ENCODE peak calls at places on chromosomes 7 and 10, in eight cellular contexts. One of them, this sample, is unnamed.

GRCh38 chr10:124917168-124917938 is 24.6 kb upstream of the ZRANB1 start:
- DNase-seq in spleen: peak
- DNase-seq in ovary: peak
- DNase-seq in HCT116: no peak
- DNase-seq in sigmoid colon: peak
- DNase-seq in A549: peak
- DNase-seq in prostate gland: peak
- DNase-seq in HepG2: peak
- DNase-seq in this sample: peak

GRCh38 chr7:43234968-43235367 is 122.5 kb downstream of the HECW1 start:
- DNase-seq in spleen: no peak
- DNase-seq in ovary: no peak
- DNase-seq in HCT116: no peak
- DNase-seq in sigmoid colon: no peak
- DNase-seq in A549: no peak
- DNase-seq in prostate gland: no peak
- DNase-seq in HepG2: no peak
- DNase-seq in this sample: peak

GRCh38 chr7:151210087-151210854 is at the start of gene H2BK1:
- DNase-seq in spleen: peak
- DNase-seq in ovary: no peak
- DNase-seq in HCT116: no peak
- DNase-seq in sigmoid colon: no peak
- DNase-seq in A549: no peak
- DNase-seq in prostate gland: no peak
- DNase-seq in HepG2: no peak
- DNase-seq in this sample: no peak

GRCh38 chr7:18356195-18356645 is 139.3 kb upstream of the HDAC9 start:
- DNase-seq in spleen: no peak
- DNase-seq in ovary: no peak
- DNase-seq in HCT116: peak
- DNase-seq in sigmoid colon: no peak
- DNase-seq in A549: peak
- DNase-seq in prostate gland: no peak
- DNase-seq in HepG2: peak
- DNase-seq in this sample: no peak

GRCh38 chr10:2817923-2818322 is 249.4 kb upstream of the PFKP start:
- DNase-seq in spleen: no peak
- DNase-seq in ovary: no peak
- DNase-seq in HCT116: no peak
- DNase-seq in sigmoid colon: no peak
- DNase-seq in A549: no peak
- DNase-seq in prostate gland: no peak
- DNase-seq in HepG2: no peak
- DNase-seq in this sample: no peak

GRCh38 chr10:100359529-100360150 is 12.6 kb downstream of the SCD start:
- DNase-seq in spleen: no peak
- DNase-seq in ovary: peak
- DNase-seq in HCT116: no peak
- DNase-seq in sigmoid colon: no peak
- DNase-seq in A549: no peak
- DNase-seq in prostate gland: no peak
- DNase-seq in HepG2: peak
- DNase-seq in this sample: no peak

GRCh38 chr7:95772298-95772770 is at the start of gene DYNC1I1:
- DNase-seq in spleen: peak
- DNase-seq in ovary: peak
- DNase-seq in HCT116: no peak
- DNase-seq in sigmoid colon: peak
- DNase-seq in A549: peak
- DNase-seq in prostate gland: peak
- DNase-seq in HepG2: peak
- DNase-seq in this sample: peak

GRCh38 chr7:24764972-24765744 is 7.9 kb upstream of the GSDME start:
- DNase-seq in spleen: no peak
- DNase-seq in ovary: no peak
- DNase-seq in HCT116: no peak
- DNase-seq in sigmoid colon: no peak
- DNase-seq in A549: no peak
- DNase-seq in prostate gland: no peak
- DNase-seq in HepG2: no peak
- DNase-seq in this sample: no peak

GRCh38 chr10:68043030-68043429 is 32.1 kb downstream of the HERC4 start:
- DNase-seq in spleen: no peak
- DNase-seq in ovary: no peak
- DNase-seq in HCT116: no peak
- DNase-seq in sigmoid colon: no peak
- DNase-seq in A549: no peak
- DNase-seq in prostate gland: no peak
- DNase-seq in HepG2: no peak
- DNase-seq in this sample: no peak

GRCh38 chr10:132549416-132549815 is 11.8 kb downstream of the INPP5A start:
- DNase-seq in spleen: peak
- DNase-seq in ovary: no peak
- DNase-seq in HCT116: no peak
- DNase-seq in sigmoid colon: no peak
- DNase-seq in A549: no peak
- DNase-seq in prostate gland: no peak
- DNase-seq in HepG2: no peak
- DNase-seq in this sample: no peak

GRCh38 chr10:87504307-87504666 is 406 bp upstream of the MINPP1 start:
- DNase-seq in spleen: no peak
- DNase-seq in ovary: no peak
- DNase-seq in HCT116: no peak
- DNase-seq in sigmoid colon: no peak
- DNase-seq in A549: no peak
- DNase-seq in prostate gland: no peak
- DNase-seq in HepG2: peak
- DNase-seq in this sample: no peak

GRCh38 chr7:7354674-7355073 is 172.3 kb downstream of the C1GALT1 start:
- DNase-seq in spleen: no peak
- DNase-seq in ovary: no peak
- DNase-seq in HCT116: peak
- DNase-seq in sigmoid colon: no peak
- DNase-seq in A549: no peak
- DNase-seq in prostate gland: peak
- DNase-seq in HepG2: no peak
- DNase-seq in this sample: no peak

GRCh38 chr10:89574348-89574747 is 39.0 kb upstream of the SLC16A12 start:
- DNase-seq in spleen: no peak
- DNase-seq in ovary: no peak
- DNase-seq in HCT116: no peak
- DNase-seq in sigmoid colon: no peak
- DNase-seq in A549: no peak
- DNase-seq in prostate gland: no peak
- DNase-seq in HepG2: peak
- DNase-seq in this sample: no peak

GRCh38 chr10:22854935-22855421 is 72.9 kb upstream of the ARMC3 start:
- DNase-seq in spleen: no peak
- DNase-seq in ovary: no peak
- DNase-seq in HCT116: no peak
- DNase-seq in sigmoid colon: no peak
- DNase-seq in A549: no peak
- DNase-seq in prostate gland: no peak
- DNase-seq in HepG2: no peak
- DNase-seq in this sample: no peak
- TF ChIP-seq CTCF in spleen: no peak
- TF ChIP-seq CTCF in ovary: no peak
- TF ChIP-seq CTCF in HCT116: no peak
- TF ChIP-seq CTCF in sigmoid colon: no peak
- TF ChIP-seq CTCF in A549: no peak
- TF ChIP-seq CTCF in prostate gland: no peak
- TF ChIP-seq CTCF in HepG2: no peak
- TF ChIP-seq CTCF in this sample: no peak

GRCh38 chr10:62098278-62099121 is 170.1 kb downstream of the RTKN2 start:
- DNase-seq in spleen: no peak
- DNase-seq in ovary: no peak
- DNase-seq in HCT116: no peak
- DNase-seq in sigmoid colon: no peak
- DNase-seq in A549: no peak
- DNase-seq in prostate gland: no peak
- DNase-seq in HepG2: peak
- DNase-seq in this sample: no peak
- TF ChIP-seq POLR2A in spleen: no peak
- TF ChIP-seq POLR2A in ovary: no peak
- TF ChIP-seq POLR2A in HCT116: no peak
- TF ChIP-seq POLR2A in sigmoid colon: no peak
- TF ChIP-seq POLR2A in A549: no peak
- TF ChIP-seq POLR2A in prostate gland: no peak
- TF ChIP-seq POLR2A in HepG2: no peak
- TF ChIP-seq POLR2A in this sample: no peak

DNA sequence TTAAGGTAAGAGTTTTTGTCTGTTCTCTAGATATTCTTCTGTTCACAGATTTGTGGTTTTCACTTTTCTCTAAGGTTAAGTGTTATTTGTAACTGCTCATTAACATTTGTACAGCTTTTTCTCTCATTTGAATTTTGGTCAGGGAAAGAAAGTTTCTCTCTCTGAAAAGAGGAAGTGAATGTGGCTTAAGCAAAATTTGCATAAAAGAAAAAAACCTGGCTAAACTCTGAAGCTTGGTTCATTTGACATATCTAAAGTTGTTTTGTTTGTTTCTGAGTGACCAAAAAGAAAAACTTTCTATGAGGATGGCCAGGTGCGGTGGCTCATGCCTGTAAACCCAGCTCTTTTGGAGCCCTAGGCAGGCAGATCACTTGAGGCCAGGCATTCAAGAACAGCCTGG is 22.0 kb upstream of the SLC26A4 start:
- DNase-seq in spleen: no peak
- DNase-seq in ovary: no peak
- DNase-seq in HCT116: no peak
- DNase-seq in sigmoid colon: no peak
- DNase-seq in A549: no peak
- DNase-seq in prostate gland: no peak
- DNase-seq in HepG2: no peak
- DNase-seq in this sample: no peak
- H3K4me3 ChIP-seq in spleen: no peak
- H3K4me3 ChIP-seq in ovary: no peak
- H3K4me3 ChIP-seq in HCT116: no peak
- H3K4me3 ChIP-seq in sigmoid colon: no peak
- H3K4me3 ChIP-seq in A549: no peak
- H3K4me3 ChIP-seq in prostate gland: no peak
- H3K4me3 ChIP-seq in HepG2: no peak
- H3K4me3 ChIP-seq in this sample: no peak

DNA sequence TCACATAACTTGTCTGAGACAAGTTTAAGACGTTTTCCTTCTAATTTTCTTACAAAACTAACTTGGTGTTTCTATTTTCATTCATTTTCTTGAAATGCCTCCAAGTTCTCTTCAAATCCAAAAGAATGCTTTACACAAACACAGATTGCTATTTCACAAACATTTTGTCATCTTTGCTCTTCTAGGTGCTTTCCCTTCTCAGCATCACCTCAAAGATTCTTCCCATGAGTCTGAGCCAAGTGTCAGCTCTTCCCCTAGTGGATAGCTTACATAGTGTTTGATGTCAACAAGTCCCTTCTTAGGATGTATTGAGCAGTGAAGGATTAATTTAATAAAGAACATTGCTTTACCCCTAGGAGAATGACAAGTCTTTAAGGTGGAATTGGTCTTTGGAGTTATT is 38.1 kb upstream of the SEMA3A start:
- DNase-seq in spleen: no peak
- DNase-seq in ovary: no peak
- DNase-seq in HCT116: no peak
- DNase-seq in sigmoid colon: no peak
- DNase-seq in A549: peak
- DNase-seq in prostate gland: no peak
- DNase-seq in HepG2: no peak
- DNase-seq in this sample: no peak
- TF ChIP-seq CTCF in spleen: no peak
- TF ChIP-seq CTCF in ovary: no peak
- TF ChIP-seq CTCF in HCT116: no peak
- TF ChIP-seq CTCF in sigmoid colon: no peak
- TF ChIP-seq CTCF in A549: no peak
- TF ChIP-seq CTCF in prostate gland: no peak
- TF ChIP-seq CTCF in HepG2: no peak
- TF ChIP-seq CTCF in this sample: no peak